ENCODE peak calls at places on chromosomes 16 and 17, in seven cellular contexts. M is psoas muscle, W is mesendoderm, V is neuronal stem cell, D is right cardiac atrium, O is tibial nerve, A is heart left ventricle. K is an unnamed sample.

GRCh38 chr17:44132275-44132821 is 8.9 kb upstream of the HDAC5 start:
- DNase-seq in V (no peak), D (no peak), M (no peak), O (no peak), A (no peak), W (no peak), K (no peak)

GRCh38 chr17:50627782-50628601 is 6.7 kb upstream of the ABCC3 start:
- DNase-seq in D (no peak), M (no peak), W (peak; percentile 70), V (no peak), O (no peak), A (no peak), K (no peak)

GRCh38 chr17:80629298-80630028 is 84.8 kb downstream of the RPTOR start:
- DNase-seq in D (no peak), W (no peak), O (no peak), A (no peak), M (no peak), V (no peak), K (no peak)

GRCh38 chr16:21263640-21264211 is 14.4 kb downstream of the CRYM start:
- DNase-seq in A (no peak), M (no peak), V (no peak), W (peak; percentile 76), D (peak; percentile 14), O (no peak), K (no peak)

GRCh38 chr17:15441315-15441714 is 26.1 kb downstream of the CDRT4 start:
- DNase-seq in W (no peak), O (no peak), M (no peak), A (no peak), D (no peak), V (no peak), K (no peak)

GRCh38 chr17:15384142-15384803 is 42.9 kb upstream of the TEKT3 start:
- DNase-seq in D (peak; percentile 80), W (no peak), M (peak; percentile 83), V (no peak), A (peak; percentile 63), O (no peak), K (no peak)

GRCh38 chr17:77068915-77069314 is 71.9 kb upstream of the SEC14L1 start:
- DNase-seq in A (no peak), O (no peak), D (no peak), V (no peak), M (no peak), W (peak; percentile 16), K (no peak)

GRCh38 chr17:53607475-53607874 is 215.3 kb upstream of the KIF2B start:
- DNase-seq in W (peak; percentile 81), M (no peak), V (no peak), O (no peak), A (no peak), D (no peak), K (no peak)

GRCh38 chr17:4144411-4144747 is 1.4 kb downstream of the CYB5D2 start:
- DNase-seq in D (no peak), M (no peak), W (no peak), A (no peak), O (no peak), V (no peak), K (no peak)

GRCh38 chr17:40485851-40486512 is 15.4 kb downstream of the TNS4 start:
- DNase-seq in D (peak; percentile 61), V (no peak), A (no peak), O (peak; percentile 53), M (peak; percentile 52), W (peak; percentile 80), K (no peak)

GRCh38 chr16:56336711-56337110 is 88.6 kb downstream of the AMFR start:
- DNase-seq in O (no peak), D (no peak), A (no peak), W (no peak), V (no peak), M (peak; percentile 46), K (no peak)

GRCh38 chr16:48232459-48233040 is 11.6 kb upstream of the LONP2 start:
- DNase-seq in V (no peak), D (no peak), O (no peak), M (no peak), A (no peak), W (no peak), K (no peak)

GRCh38 chr16:73405851-73406250 is 357.9 kb upstream of the ZFHX3 start:
- DNase-seq in O (no peak), M (no peak), D (no peak), A (no peak), V (no peak), W (no peak), K (no peak)

GRCh38 chr16:54288592-54289241 is 2.1 kb upstream of the IRX3 start:
- DNase-seq in A (no peak), M (no peak), W (no peak), D (no peak), V (no peak), O (no peak), K (no peak)

GRCh38 chr16:84816485-84816884 is 3.3 kb upstream of the CRISPLD2 start:
- DNase-seq in D (no peak), M (no peak), O (peak; percentile 12), V (no peak), W (no peak), A (no peak), K (no peak)

GRCh38 chr16:564690-565419 is 1.9 kb upstream of the NHLRC4 start:
- DNase-seq in O (no peak), D (no peak), A (no peak), W (no peak), M (no peak), V (no peak), K (no peak)
- H3K4me1 ChIP-seq in O (peaks cover 24% of the 10 kb centered on the region), D (no peaks in the 10 kb centered on the region), A (peaks cover 34% of the 10 kb centered on the region), W (peaks cover 4% of the 10 kb centered on the region), M (peaks cover 12% of the 10 kb centered on the region), V (peaks cover 36% of the 10 kb centered on the region), K (no peaks in the 10 kb centered on the region)

GRCh38 chr17:68794636-68795503 is 160.3 kb downstream of the ABCA8 start:
- DNase-seq in M (peak; percentile 50), O (peak; percentile 50), W (peak; percentile 11), D (peak; percentile 56), A (peak; percentile 55), V (no peak), K (no peak)
- H3K4me1 ChIP-seq in M (no peaks in the 10 kb centered on the region), O (peaks cover 49% of the 10 kb centered on the region), W (peaks cover 2% of the 10 kb centered on the region), D (no peaks in the 10 kb centered on the region), A (peaks cover 7% of the 10 kb centered on the region), V (peaks cover 14% of the 10 kb centered on the region), K (no peaks in the 10 kb centered on the region)

DNA sequence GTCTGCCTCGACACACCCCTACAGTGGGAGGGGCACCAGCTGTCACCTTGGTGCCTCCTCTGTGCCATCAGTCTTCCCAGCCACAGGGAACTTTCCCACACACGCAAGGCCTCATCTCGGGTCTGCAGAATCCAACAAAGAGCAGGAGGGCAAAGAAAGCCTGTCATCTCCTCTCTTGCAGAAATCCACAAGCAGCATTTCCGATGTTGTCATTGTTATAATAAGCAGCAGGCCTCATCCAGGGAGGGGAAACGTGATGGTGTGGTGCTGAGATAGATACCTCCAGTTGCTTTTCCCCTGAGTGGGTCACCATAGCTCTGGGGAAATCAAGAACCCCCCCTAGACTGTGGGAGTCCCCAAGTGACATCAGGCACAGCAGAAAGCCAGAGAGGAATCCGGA is 110.4 kb downstream of the CMIP start:
- DNase-seq in V (no peak), M (no peak), W (no peak), D (no peak), A (no peak), O (no peak), K (peak; percentile 5)
- H3K4me1 ChIP-seq in V (no peaks in the 10 kb centered on the region), M (no peaks in the 10 kb centered on the region), W (peaks cover 2% of the 10 kb centered on the region), D (peaks cover 36% of the 10 kb centered on the region), A (peaks cover 34% of the 10 kb centered on the region), O (no peaks in the 10 kb centered on the region), K (no peaks in the 10 kb centered on the region)

GRCh38 chr16:27328937-27329336 is 15.2 kb downstream of the IL4R start:
- DNase-seq in O (no peak), V (no peak), W (no peak), D (no peak), A (no peak), M (no peak), K (peak; percentile 7)
- H3K4me1 ChIP-seq in O (peaks cover 11% of the 10 kb centered on the region), V (peaks cover 4% of the 10 kb centered on the region), W (peaks cover 26% of the 10 kb centered on the region), D (peaks cover 10% of the 10 kb centered on the region), A (peaks cover 22% of the 10 kb centered on the region), M (peaks cover 10% of the 10 kb centered on the region), K (peaks cover 2% of the 10 kb centered on the region)

GRCh38 chr17:78895322-78895721 is 7.7 kb downstream of the CEP295NL start:
- DNase-seq in O (no peak), V (no peak), M (peak; percentile 23), W (no peak), A (no peak), D (no peak), K (no peak)
- H3K4me1 ChIP-seq in O (peaks cover 87% of the 10 kb centered on the region), V (peaks cover 47% of the 10 kb centered on the region), M (peaks cover 34% of the 10 kb centered on the region), W (no peaks in the 10 kb centered on the region), A (peaks cover 71% of the 10 kb centered on the region), D (peaks cover 37% of the 10 kb centered on the region), K (no peaks in the 10 kb centered on the region)

DNA sequence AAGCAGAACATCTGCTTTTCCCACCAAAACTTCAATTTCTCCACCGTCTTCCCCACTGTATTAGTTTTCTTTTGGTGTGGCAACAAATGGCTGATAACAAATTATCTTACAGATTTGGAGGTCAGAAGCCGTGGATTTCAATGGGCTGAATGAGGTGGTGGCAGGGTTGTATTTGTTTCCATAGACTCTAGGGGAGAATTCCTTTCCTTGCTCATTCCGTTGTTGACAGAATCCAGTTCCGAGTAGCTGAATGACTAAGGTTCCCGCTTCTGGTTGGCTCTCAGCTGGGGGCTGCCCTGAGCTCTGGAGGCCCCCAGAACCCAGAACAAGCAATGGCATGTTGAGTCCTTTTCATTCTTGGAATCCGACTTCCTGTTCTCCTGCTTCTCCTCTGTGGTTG is 280.3 kb downstream of the SNX29 start:
- DNase-seq in O (no peak), M (no peak), D (no peak), V (no peak), W (peak; percentile 26), A (no peak), K (no peak)
- H3K4me1 ChIP-seq in O (no peaks in the 10 kb centered on the region), M (no peaks in the 10 kb centered on the region), D (peaks cover 2% of the 10 kb centered on the region), V (peaks cover 28% of the 10 kb centered on the region), W (no peaks in the 10 kb centered on the region), A (peaks cover 4% of the 10 kb centered on the region), K (no peaks in the 10 kb centered on the region)

GRCh38 chr16:88030498-88030897 is 79.3 kb downstream of the BANP start:
- DNase-seq in M (no peak), D (no peak), W (no peak), A (no peak), O (no peak), V (no peak), K (no peak)
- H3K4me1 ChIP-seq in M (no peaks in the 10 kb centered on the region), D (no peaks in the 10 kb centered on the region), W (no peaks in the 10 kb centered on the region), A (peaks cover 4% of the 10 kb centered on the region), O (peaks cover 5% of the 10 kb centered on the region), V (peaks cover 8% of the 10 kb centered on the region), K (no peaks in the 10 kb centered on the region)

GRCh38 chr17:32356750-32357149 is 6.8 kb downstream of the ZNF207 start:
- DNase-seq in V (no peak), W (no peak), A (no peak), M (no peak), O (no peak), D (no peak), K (no peak)
- H3K4me1 ChIP-seq in V (peaks cover 5% of the 10 kb centered on the region), W (no peaks in the 10 kb centered on the region), A (peaks cover 48% of the 10 kb centered on the region), M (peaks cover 52% of the 10 kb centered on the region), O (peaks cover 12% of the 10 kb centered on the region), D (peaks cover 13% of the 10 kb centered on the region), K (peaks cover 4% of the 10 kb centered on the region)

GRCh38 chr16:31273187-31273586 is 13.4 kb downstream of the ITGAM start:
- DNase-seq in V (no peak), M (no peak), D (no peak), A (no peak), O (no peak), W (no peak), K (no peak)
- H3K4me1 ChIP-seq in V (no peaks in the 10 kb centered on the region), M (no peaks in the 10 kb centered on the region), D (no peaks in the 10 kb centered on the region), A (no peaks in the 10 kb centered on the region), O (no peaks in the 10 kb centered on the region), W (peaks cover 1% of the 10 kb centered on the region), K (no peaks in the 10 kb centered on the region)

K was measured in aorta.